ENCODE peak calls at places on chromosomes 2 and 18, in five cellular contexts. R, H, K, I and N are unnamed samples.

GRCh38 chr18:55381277-55381676 is 206.7 kb downstream of the TCF4 start:
- DNase-seq in R (no peak), H (peak), K (no peak), I (no peak), N (no peak)

GRCh38 chr18:10562773-10563160 is 36.9 kb downstream of the NAPG start:
- DNase-seq in R (no peak), H (no peak), K (no peak), I (no peak), N (no peak)

GRCh38 chr2:146989726-146990125 is 855.1 kb upstream of the ACVR2A start:
- DNase-seq in R (no peak), H (no peak), K (no peak), I (no peak), N (no peak)

GRCh38 chr2:71889991-71890684 is 257.5 kb downstream of the CYP26B1 start:
- DNase-seq in R (no peak), H (peak), K (no peak), I (no peak), N (peak)

GRCh38 chr2:46849080-46849715 is 66.4 kb downstream of the MCFD2 start:
- DNase-seq in R (no peak), H (no peak), K (no peak), I (no peak), N (no peak)

GRCh38 chr18:74836296-74837139 is 238.8 kb downstream of the ZNF407 start:
- DNase-seq in R (no peak), H (peak), K (no peak), I (no peak), N (no peak)

GRCh38 chr18:26322892-26323653 is 96.8 kb downstream of the TAF4B start:
- DNase-seq in R (no peak), H (no peak), K (no peak), I (no peak), N (no peak)

GRCh38 chr2:44959855-44960254 is 18.4 kb downstream of the SIX3 start:
- DNase-seq in R (no peak), H (no peak), K (no peak), I (no peak), N (no peak)

GRCh38 chr2:233912799-233913423 is 4.3 kb upstream of the TRPM8 start:
- DNase-seq in R (no peak), H (peak), K (no peak), I (no peak), N (no peak)

GRCh38 chr2:222900354-222900753 is 39.5 kb downstream of the ACSL3 start:
- DNase-seq in R (no peak), H (peak), K (no peak), I (no peak), N (no peak)